ENCODE peak calls at places on chromosomes 11 and 22, in five cellular contexts. A is A549, V is GM12878, G is K562, D is H1. O is an unnamed sample.

GRCh38 chr11:7538023-7538422 is 24.2 kb downstream of the PPFIBP2 start:
- DNase-seq in V (no peak), A (no peak), G (no peak), D (no peak), O (no peak)

GRCh38 chr11:62559204-62559603 is 12.6 kb upstream of the AHNAK start:
- DNase-seq in D (no peak), G (no peak), V (no peak), A (no peak), O (no peak)

GRCh38 chr22:46688949-46689348 is 49.1 kb downstream of the CERK start:
- DNase-seq in D (no peak), A (no peak), G (no peak), V (no peak), O (no peak)

GRCh38 chr22:38202437-38203089 is 769 bp downstream of the MAFF start:
- DNase-seq in A (no peak), D (peak), G (peak), V (no peak), O (peak)

GRCh38 chr11:66317322-66317765 is 500 bp upstream of the CD248 start:
- DNase-seq in A (no peak), G (no peak), D (no peak), V (no peak), O (peak)

GRCh38 chr11:8093931-8094575 is 13.0 kb downstream of the TUB start:
- DNase-seq in D (no peak), A (no peak), G (no peak), V (no peak), O (no peak)

GRCh38 chr11:62124186-62125113 is 639 bp downstream of the INCENP start:
- DNase-seq in A (peak), G (peak), V (no peak), D (no peak), O (peak)

GRCh38 chr11:133995066-133995465 is 38.3 kb upstream of the IGSF9B start:
- DNase-seq in G (no peak), A (no peak), D (no peak), V (no peak), O (no peak)

GRCh38 chr11:68357568-68357967 is 45.2 kb downstream of the LRP5 start:
- DNase-seq in D (no peak), A (no peak), V (no peak), G (no peak), O (no peak)

GRCh38 chr11:110710520-110711381 is 1.5 kb downstream of the ARHGAP20 start:
- DNase-seq in D (peak), A (no peak), V (no peak), G (no peak), O (peak)

GRCh38 chr22:49582171-49582570 is 245.5 kb downstream of the BRD1 start:
- DNase-seq in D (no peak), V (no peak), G (no peak), A (no peak), O (no peak)

GRCh38 chr11:84780689-84781293 is 846.4 kb downstream of the DLG2 start:
- DNase-seq in A (no peak), V (no peak), G (no peak), D (no peak), O (peak)

GRCh38 chr11:20647976-20648565 is 21.3 kb upstream of the NELL1 start:
- DNase-seq in A (peak), D (peak), G (peak), V (peak), O (peak)

GRCh38 chr11:62242021-62242420 is at the start of gene SCGB1D2:
- DNase-seq in V (no peak), G (no peak), A (peak), D (no peak), O (peak)

GRCh38 chr22:36386900-36387663 is 685 bp downstream of the MYH9 start:
- DNase-seq in A (no peak), D (no peak), V (no peak), G (peak), O (no peak)

GRCh38 chr11:116199182-116199581 is 573.6 kb downstream of the BUD13 start:
- DNase-seq in G (no peak), D (no peak), A (no peak), V (no peak), O (no peak)

GRCh38 chr11:79092791-79093313 is 348.0 kb downstream of the TENM4 start:
- DNase-seq in D (no peak), G (peak), A (no peak), V (no peak), O (no peak)

GRCh38 chr11:11668293-11668692 is 46.5 kb upstream of the GALNT18 start:
- DNase-seq in V (no peak), D (no peak), A (no peak), G (no peak), O (no peak)

GRCh38 chr11:122193457-122193856 is 77.4 kb upstream of the BLID start:
- DNase-seq in G (no peak), A (no peak), V (no peak), D (no peak), O (no peak)

GRCh38 chr22:24486501-24486921 is 8.6 kb upstream of the UPB1 start:
- DNase-seq in G (no peak), D (no peak), A (peak), V (no peak), O (peak)

GRCh38 chr22:44667276-44667675 is 34.7 kb upstream of the PRR5 start:
- DNase-seq in D (no peak), V (no peak), A (no peak), G (no peak), O (no peak)

GRCh38 chr22:36770116-36770945 is 5.6 kb downstream of the IFT27 start:
- DNase-seq in A (no peak), D (no peak), V (no peak), G (no peak), O (no peak)

GRCh38 chr11:57763568-57763967 is 2.0 kb downstream of the CTNND1 start:
- DNase-seq in G (peak), V (no peak), D (no peak), A (peak), O (peak)

GRCh38 chr11:7436657-7437056 is 48.6 kb upstream of the OLFML1 start:
- DNase-seq in G (no peak), V (no peak), D (no peak), A (no peak), O (no peak)

GRCh38 chr11:64093233-64094039 is 57.7 kb downstream of the FLRT1 start:
- DNase-seq in V (no peak), D (no peak), G (peak), A (no peak), O (peak)

GRCh38 chr11:110472858-110473257 is 43.1 kb downstream of the FDX1 start:
- DNase-seq in D (no peak), A (no peak), G (no peak), V (no peak), O (no peak)

GRCh38 chr22:33829549-33830280 is 90.6 kb downstream of the LARGE1 start:
- DNase-seq in G (no peak), A (no peak), V (no peak), D (no peak), O (no peak)

GRCh38 chr11:80096736-80097135 is 655.9 kb upstream of the TENM4 start:
- DNase-seq in D (no peak), G (no peak), V (no peak), A (no peak), O (no peak)

DNA sequence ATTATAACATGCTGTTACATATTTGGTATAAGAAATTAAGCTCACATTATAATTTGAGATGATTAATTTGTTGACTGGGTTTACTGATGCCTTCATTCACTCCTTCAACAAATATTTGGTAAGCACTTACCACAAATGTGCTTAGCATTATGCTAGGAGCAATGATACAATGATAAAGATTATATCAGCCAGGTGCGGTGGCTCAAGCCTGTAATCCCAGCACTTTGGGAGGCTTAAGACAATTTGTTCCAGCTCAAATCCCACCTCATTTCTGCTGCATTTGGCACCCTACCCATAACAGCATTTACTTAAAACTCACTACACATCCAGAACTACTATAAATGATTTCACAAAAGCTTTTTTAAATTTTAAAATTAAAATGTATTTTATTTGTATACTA is 1263.6 kb upstream of the RAG2 start:
- DNase-seq in V (no peak), G (no peak), A (no peak), D (no peak), O (no peak)
- TF ChIP-seq HDAC2 in V (no peak), G (no peak), A (no peak), D (no peak), O (no peak)

GRCh38 chr22:32811788-32812187 is 10.3 kb downstream of the TIMP3 start:
- DNase-seq in D (no peak), A (no peak), G (no peak), V (no peak), O (no peak)

GRCh38 chr22:32814289-32814865 is 12.9 kb downstream of the TIMP3 start:
- DNase-seq in G (no peak), A (no peak), D (no peak), V (no peak), O (no peak)

GRCh38 chr22:32808038-32808445 is 6.5 kb downstream of the TIMP3 start:
- DNase-seq in V (no peak), D (no peak), A (no peak), G (no peak), O (peak)

GRCh38 chr22:32809786-32810185 is 8.3 kb downstream of the TIMP3 start:
- DNase-seq in D (no peak), G (no peak), V (no peak), A (no peak), O (no peak)

DNA sequence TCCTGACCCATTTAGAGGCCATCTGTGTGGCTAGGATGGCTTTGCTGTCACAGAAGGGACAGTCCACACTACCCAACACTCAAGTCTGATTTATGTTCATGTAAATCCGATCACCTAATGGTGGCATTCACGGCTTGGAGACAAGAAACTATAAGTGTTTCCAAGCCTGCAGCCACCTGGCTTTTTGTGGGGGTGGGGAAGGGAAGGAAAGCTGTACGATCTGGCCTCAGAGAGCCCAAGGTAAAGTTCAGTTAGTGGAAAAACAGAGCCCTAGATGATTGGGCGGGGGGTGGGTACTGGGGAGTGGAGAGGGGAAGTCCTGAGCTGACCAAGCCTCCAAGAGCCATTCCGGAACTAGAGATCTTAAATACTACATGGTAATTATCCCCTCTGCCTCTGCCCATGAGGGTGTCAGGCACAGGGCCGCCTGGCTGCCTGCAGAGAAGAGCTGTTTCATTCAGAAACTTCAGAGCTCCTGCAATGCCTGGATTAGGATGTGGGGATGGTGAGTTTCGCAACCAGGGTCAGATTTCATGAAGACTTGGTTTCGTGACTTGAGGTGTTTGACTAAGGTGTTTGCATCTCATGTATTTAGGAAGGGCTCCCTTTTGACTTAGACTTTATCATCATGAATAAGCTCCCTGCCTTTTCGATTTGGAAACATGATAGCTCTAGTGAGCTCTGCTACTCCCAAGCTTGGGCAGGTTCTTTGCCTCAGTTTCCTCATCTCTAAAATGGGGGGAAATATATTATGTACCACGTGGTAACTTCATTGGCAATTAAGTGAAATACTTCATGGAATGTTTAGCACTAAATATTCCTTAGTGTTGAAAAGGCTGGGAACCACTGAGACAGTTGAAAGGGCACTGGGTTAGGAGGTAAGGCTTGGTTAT is 9.0 kb downstream of the TIMP3 start:
- DNase-seq in A (no peak), D (no peak), G (no peak), V (no peak), O (no peak)
- H3K4me3 ChIP-seq in A (no peak), D (no peak), G (no peak), V (no peak), O (no peak)

DNA sequence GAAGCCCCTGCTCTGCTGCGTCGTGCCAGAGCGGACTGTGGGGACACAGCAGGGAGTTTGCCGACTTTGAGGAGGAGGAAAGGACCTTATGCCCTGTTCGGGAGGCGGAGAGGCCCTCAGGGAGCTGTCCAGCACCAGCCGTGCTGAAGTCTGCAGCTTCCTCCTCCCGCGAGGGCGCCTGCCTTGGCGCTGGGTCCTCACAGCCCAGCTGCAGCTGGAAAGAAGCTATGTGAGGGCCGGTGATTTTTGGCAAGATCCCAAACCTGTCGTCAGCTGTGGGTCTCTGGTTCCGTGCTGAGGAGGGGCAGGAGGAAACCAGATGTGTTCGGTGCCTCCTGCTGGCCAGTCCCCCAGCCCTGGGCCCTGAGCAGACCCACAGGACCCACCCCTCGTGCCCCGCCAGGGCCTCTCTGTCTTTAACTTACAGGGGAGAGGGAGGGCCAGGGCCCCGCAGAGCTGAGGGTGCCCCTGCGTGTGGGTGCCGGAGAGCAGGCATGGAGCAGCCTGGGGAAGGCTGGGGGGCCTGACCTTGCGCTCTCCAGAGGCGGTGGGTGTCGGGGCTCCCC is 12.0 kb downstream of the BRSK2 start:
- DNase-seq in A (no peak), D (peak), V (no peak), G (peak), O (peak)
- TF ChIP-seq HDAC2 in A (no peak), D (no peak), V (no peak), G (no peak), O (peak)

GRCh38 chr11:114318361-114318760 is 22.2 kb downstream of the NNMT start:
- DNase-seq in G (no peak), D (no peak), V (no peak), A (no peak), O (no peak)

GRCh38 chr11:114316980-114317675 is 20.9 kb downstream of the NNMT start:
- DNase-seq in D (no peak), A (no peak), V (no peak), G (no peak), O (no peak)

GRCh38 chr11:114319716-114320328 is 23.6 kb downstream of the NNMT start:
- DNase-seq in V (no peak), D (no peak), A (no peak), G (no peak), O (no peak)

GRCh38 chr11:114315749-114316368 is 19.7 kb downstream of the NNMT start:
- DNase-seq in A (peak), V (no peak), G (no peak), D (no peak), O (peak)

DNA sequence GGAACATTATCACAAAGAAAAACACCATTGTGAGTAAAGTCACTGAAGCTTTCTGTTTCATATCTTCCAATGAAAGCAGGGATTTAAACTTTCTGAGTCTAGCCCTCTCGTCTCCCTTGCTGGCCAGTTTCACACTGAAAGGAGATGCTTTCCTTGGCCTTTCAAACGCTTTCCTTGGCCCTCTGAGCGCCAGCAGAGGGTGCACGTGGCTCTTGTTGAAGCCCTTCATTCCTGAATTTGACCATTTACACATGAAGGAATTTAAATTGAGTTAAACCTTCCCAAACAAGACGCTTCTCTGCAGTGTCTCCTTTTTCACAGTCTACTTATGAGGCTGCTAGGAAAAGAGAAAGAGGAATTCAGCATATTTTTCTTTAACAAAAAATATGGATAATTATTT is 21.5 kb downstream of the NNMT start:
- DNase-seq in A (no peak), D (peak), V (no peak), G (peak), O (no peak)
- H3K4me3 ChIP-seq in A (no peak), D (peak), V (no peak), G (no peak), O (no peak)

GRCh38 chr11:1333860-1334259 is 24.4 kb upstream of the TOLLIP start:
- DNase-seq in A (no peak), G (no peak), V (no peak), D (no peak), O (no peak)

GRCh38 chr11:1336836-1337646 is 27.6 kb upstream of the TOLLIP start:
- DNase-seq in G (no peak), D (peak), A (no peak), V (no peak), O (no peak)

GRCh38 chr11:1337647-1338007 is 28.2 kb upstream of the TOLLIP start:
- DNase-seq in A (no peak), V (no peak), D (no peak), G (no peak), O (no peak)

GRCh38 chr11:1335264-1335810 is 25.9 kb upstream of the TOLLIP start:
- DNase-seq in A (no peak), G (no peak), D (no peak), V (no peak), O (no peak)

DNA sequence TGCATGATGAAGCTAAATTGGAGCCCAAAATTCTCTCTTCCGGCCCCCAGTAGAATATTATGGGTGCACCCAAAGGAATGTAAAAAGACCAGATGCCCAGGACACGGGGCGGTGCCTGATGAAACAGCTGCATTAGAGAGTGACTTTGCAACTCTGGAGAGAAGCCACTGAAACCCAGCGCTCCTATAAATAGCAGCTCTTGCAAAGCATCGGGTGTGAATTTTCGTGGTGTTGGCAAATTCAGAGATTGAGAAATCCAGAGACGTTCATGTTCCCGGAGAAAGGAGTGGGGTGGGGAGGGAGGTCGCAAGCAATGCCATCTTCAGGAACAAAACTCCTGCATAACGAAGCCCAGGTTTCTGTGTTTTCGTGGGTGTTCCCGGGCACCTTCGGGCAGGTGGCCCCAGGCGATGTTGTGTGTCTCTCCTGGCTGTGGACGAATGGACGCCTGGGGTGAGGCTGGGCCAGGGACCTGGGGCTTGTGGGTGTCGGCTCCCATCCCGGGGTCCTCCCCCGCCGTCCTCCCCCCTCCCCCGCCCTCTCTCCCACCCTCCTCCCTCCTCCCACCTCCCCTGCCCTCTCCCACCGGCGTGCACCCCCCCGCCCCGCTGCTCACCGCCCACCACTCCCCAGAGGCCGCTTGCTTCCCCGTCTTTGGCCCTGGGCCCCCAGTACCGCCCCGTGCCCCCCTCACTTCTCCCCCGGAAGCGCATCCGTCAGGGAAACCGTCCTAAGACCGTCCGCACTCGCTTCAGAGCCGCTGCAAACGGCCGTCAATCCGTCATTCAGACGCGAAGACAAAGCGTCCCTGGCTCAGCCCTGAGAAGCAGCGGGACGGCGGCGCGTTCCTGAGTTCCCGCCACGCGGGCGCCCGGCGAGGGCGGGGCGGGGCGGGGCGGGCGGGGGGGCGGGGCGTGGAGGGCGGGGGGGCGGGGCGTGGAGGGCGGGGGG is 26.7 kb upstream of the TOLLIP start:
- DNase-seq in G (peak), D (peak), V (no peak), A (no peak), O (peak)
- TF ChIP-seq HDAC2 in G (no peak), D (no peak), V (no peak), A (no peak), O (no peak)

GRCh38 chr11:59557940-59558643 is 46.8 kb downstream of the OR4D9 start:
- DNase-seq in V (no peak), G (no peak), D (no peak), A (no peak), O (no peak)
- H3K4me3 ChIP-seq in V (peak), G (peak), D (peak), A (peak), O (peak)

GRCh38 chr22:31995807-31996206 is 47.3 kb upstream of the SLC5A1 start:
- DNase-seq in D (no peak), V (no peak), G (no peak), A (no peak), O (no peak)

GRCh38 chr22:32000171-32000570 is 42.9 kb upstream of the SLC5A1 start:
- DNase-seq in G (no peak), V (no peak), D (no peak), A (no peak), O (peak)

GRCh38 chr22:31998784-31999435 is 44.2 kb upstream of the SLC5A1 start:
- DNase-seq in G (no peak), V (no peak), D (no peak), A (no peak), O (no peak)

GRCh38 chr22:31995046-31995445 is 48.0 kb upstream of the SLC5A1 start:
- DNase-seq in D (no peak), A (no peak), V (no peak), G (peak), O (no peak)
- TF ChIP-seq HDAC2 in D (no peak), A (no peak), V (no peak), G (no peak), O (no peak)

GRCh38 chr22:26581026-26581425 is 8.9 kb downstream of the TPST2 start:
- DNase-seq in D (no peak), V (no peak), G (no peak), A (no peak), O (no peak)
- H3K4me3 ChIP-seq in D (no peak), V (no peak), G (no peak), A (no peak), O (no peak)

GRCh38 chr22:23457586-23457985 is 122.5 kb downstream of the IGLL1 start:
- DNase-seq in D (no peak), A (no peak), G (peak), V (no peak), O (no peak)
- TF ChIP-seq HDAC2 in D (no peak), A (no peak), G (no peak), V (no peak), O (no peak)

O was measured in HepG2.